ENCODE peak calls at places on chromosome 2, in five cellular contexts. N is IMR-90, J is A549, W is SK-N-SH, F is H9. T is an unnamed sample.
A peak's percentile ranks its signal among the peaks of the same experiment; 100 is the strongest.

GRCh38 chr2:180644709-180645108 is 335.7 kb upstream of the UBE2E3 start:
- DNase-seq in J (peak; percentile 32), F (no peak), N (peak; percentile 96), W (no peak), T (no peak)

GRCh38 chr2:112480540-112481049 is 1.4 kb upstream of the TTL start:
- DNase-seq in F (no peak), J (peak; percentile 53), N (no peak), W (peak; percentile 58), T (peak; percentile 10)

GRCh38 chr2:125516496-125517109 is 1139.4 kb upstream of the GYPC start:
- DNase-seq in J (peak; percentile 9), W (peak; percentile 19), F (peak; percentile 34), N (peak; percentile 1), T (peak; percentile 37)

GRCh38 chr2:44572196-44572900 is 210.6 kb downstream of the CAMKMT start:
- DNase-seq in J (peak; percentile 39), F (no peak), N (peak; percentile 12), W (no peak), T (no peak)

GRCh38 chr2:230922951-230923717 is 1.9 kb downstream of the GPR55 start:
- DNase-seq in N (no peak), W (no peak), F (peak; percentile 22), J (no peak), T (no peak)

GRCh38 chr2:236338495-236339184 is 74.4 kb upstream of the ASB18 start:
- DNase-seq in F (peak; percentile 57), J (no peak), W (no peak), N (no peak), T (peak; percentile 56)

GRCh38 chr2:241179894-241180293 is 8.6 kb upstream of the ANO7 start:
- DNase-seq in W (no peak), J (no peak), N (peak; percentile 36), F (no peak), T (no peak)

GRCh38 chr2:214465386-214466146 is 54.7 kb downstream of the VWC2L start:
- DNase-seq in N (peak; percentile 62), F (no peak), J (no peak), W (no peak), T (peak; percentile 28)

GRCh38 chr2:39499336-39499735 is 62.3 kb upstream of the MAP4K3 start:
- DNase-seq in F (no peak), J (no peak), N (no peak), W (no peak), T (no peak)

GRCh38 chr2:224930124-224930523 is 112.1 kb downstream of the DOCK10 start:
- DNase-seq in J (no peak), N (no peak), W (no peak), F (no peak), T (no peak)

GRCh38 chr2:5697554-5697953 is 5.4 kb downstream of the SOX11 start:
- DNase-seq in F (no peak), N (no peak), W (no peak), J (no peak), T (no peak)

GRCh38 chr2:218341381-218341780 is 15.3 kb upstream of the CATIP start:
- DNase-seq in J (no peak), N (no peak), W (no peak), F (no peak), T (no peak)

GRCh38 chr2:180124273-180124881 is 117.3 kb upstream of the CWC22 start:
- DNase-seq in F (peak; percentile 28), N (peak; percentile 67), W (peak; percentile 41), J (peak; percentile 53), T (peak; percentile 62)

GRCh38 chr2:24104110-24104650 is 19.0 kb downstream of the PFN4 start:
- DNase-seq in J (no peak), W (no peak), N (no peak), F (no peak), T (no peak)

GRCh38 chr2:131148426-131148825 is 43.3 kb downstream of the PLEKHB2 start:
- DNase-seq in J (peak; percentile 42), N (no peak), F (no peak), W (peak; percentile 58), T (no peak)

GRCh38 chr2:20855456-20855855 is 32.6 kb upstream of the LDAH start:
- DNase-seq in N (no peak), J (no peak), F (no peak), W (no peak), T (no peak)

DNA sequence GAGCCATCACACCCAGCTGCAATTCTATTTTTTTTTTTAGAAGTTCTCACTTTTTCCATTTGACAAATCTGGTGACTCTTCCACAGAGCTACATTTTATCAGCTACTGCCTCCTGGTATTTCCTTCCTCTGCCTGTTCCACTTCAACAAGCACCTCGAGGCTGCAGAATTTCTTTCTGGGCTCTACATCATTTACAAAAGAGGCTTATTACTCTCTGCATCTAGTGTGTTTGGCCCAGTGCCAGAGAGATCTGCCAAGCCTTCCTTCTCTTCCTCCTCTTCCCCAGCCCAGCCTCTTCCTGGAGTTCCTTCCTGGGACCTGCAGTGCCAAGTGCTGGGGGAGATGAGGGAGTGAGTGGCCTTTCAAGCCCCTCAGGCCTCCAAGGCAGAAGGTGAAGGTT is 119.6 kb upstream of the ITGA6 start:
- DNase-seq in F (no peak), W (no peak), N (no peak), J (no peak), T (no peak)
- H3K4me2 ChIP-seq in F (no peak overlapping the region), W (no peak overlapping the region), N (no peak overlapping the region), J (no peak overlapping the region), T (no peak overlapping the region)

GRCh38 chr2:222671259-222672067 is at the start of gene MOGAT1:
- DNase-seq in F (peak; percentile 84), J (no peak), N (no peak), W (peak; percentile 96), T (peak; percentile 48)
- TF ChIP-seq CTCF in F (peak; percentile 42), J (no peak), N (no peak), W (no peak), T (no peak)

DNA sequence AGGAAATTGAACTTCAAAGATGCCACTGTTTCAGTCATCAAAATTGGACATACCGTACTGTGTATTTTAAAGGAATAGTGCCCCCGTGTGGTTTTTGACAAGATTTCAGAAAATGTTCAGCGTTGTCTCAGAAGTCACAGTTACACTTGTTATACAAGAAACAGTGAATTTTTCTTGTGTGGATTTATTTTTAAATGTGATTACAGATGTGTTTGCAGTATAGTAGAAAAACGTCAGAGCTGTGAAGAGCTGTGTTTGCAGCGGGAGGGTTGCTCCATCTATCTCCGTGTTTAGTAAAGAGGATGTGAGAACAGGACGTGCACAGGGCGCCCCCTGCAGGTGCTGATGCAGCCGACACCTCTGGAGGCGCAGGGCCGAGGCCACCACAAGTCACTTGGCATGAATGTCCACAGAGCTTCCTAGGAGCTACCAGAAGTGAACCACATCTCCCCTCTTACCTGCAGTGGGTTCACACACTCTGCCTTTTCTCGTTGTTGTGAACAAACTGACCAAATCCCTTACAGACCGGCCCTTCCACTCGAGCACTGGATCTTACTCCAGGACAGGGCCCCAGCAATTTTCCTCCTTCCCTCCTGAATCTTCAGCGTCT is 73.1 kb downstream of the CACNB4 start:
- DNase-seq in F (peak; percentile 85), W (peak; percentile 72), J (peak; percentile 85), N (peak; percentile 63), T (peak; percentile 89)
- H3K4me2 ChIP-seq in F (peak overlapping the region; percentile 51), W (peak overlapping the region; percentile 41), J (peak overlapping the region; percentile 69), N (peak overlapping the region; percentile 74), T (peak overlapping the region; percentile 76)

DNA sequence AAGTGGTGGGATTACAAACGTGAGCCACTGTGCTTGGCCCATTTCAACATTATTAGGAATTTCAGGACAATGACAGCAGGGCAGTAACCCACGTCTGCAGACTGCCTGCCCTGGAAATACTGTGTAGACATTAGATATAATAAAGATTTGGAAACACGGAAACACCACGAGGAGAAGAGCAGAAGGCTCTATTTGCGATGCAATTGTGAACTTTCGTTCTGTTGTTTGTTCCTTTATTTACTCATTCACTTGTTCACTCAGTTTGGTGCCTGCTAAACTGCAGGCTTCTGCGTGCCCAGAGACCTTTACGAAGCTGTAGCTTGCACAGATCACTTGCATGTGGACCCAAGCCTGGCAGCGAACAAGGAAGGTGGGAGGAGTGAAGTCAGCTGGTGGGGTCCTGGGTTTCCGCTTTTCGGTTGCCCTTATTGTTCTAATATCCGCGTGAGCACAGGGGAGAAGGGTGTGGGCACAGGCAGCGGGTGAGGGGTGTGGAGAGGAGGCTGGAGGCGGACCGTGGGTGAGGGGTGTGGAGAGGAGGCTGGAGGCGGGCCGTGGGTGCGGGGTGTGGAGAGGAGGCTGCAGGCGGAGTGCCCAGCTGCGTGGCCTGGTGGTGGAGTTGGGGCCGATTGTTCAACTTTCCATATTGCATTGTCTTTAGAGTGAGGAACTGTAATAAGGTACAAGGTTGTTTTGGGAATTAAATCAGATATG is 3.4 kb downstream of the COLEC11 start:
- DNase-seq in J (no peak), F (no peak), W (no peak), N (no peak), T (no peak)
- TF ChIP-seq CTCF in J (no peak), F (no peak), W (no peak), N (no peak), T (no peak)

DNA sequence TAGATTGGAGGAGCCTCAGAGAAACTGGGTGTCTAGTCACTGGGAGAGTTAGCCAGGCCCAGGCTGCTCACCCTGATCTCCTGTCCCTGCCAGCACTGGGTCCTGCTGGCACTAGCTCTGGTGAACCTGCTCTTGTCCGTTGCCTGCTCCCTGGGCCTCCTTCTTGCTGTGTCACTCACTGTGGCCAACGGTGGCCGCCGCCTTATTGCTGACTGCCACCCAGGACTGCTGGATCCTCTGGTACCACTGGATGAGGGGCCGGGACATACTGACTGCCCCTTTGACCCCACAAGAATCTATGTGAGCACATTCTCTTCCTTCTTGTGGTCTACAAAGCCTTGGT is 771 bp downstream of the KRTCAP3 start:
- DNase-seq in W (no peak), F (peak; percentile 37), N (no peak), J (no peak), T (no peak)
- H3K4me2 ChIP-seq in W (no peak overlapping the region), F (peak overlapping the region; percentile 49), N (no peak overlapping the region), J (no peak overlapping the region), T (peak overlapping the region; percentile 79)

DNA sequence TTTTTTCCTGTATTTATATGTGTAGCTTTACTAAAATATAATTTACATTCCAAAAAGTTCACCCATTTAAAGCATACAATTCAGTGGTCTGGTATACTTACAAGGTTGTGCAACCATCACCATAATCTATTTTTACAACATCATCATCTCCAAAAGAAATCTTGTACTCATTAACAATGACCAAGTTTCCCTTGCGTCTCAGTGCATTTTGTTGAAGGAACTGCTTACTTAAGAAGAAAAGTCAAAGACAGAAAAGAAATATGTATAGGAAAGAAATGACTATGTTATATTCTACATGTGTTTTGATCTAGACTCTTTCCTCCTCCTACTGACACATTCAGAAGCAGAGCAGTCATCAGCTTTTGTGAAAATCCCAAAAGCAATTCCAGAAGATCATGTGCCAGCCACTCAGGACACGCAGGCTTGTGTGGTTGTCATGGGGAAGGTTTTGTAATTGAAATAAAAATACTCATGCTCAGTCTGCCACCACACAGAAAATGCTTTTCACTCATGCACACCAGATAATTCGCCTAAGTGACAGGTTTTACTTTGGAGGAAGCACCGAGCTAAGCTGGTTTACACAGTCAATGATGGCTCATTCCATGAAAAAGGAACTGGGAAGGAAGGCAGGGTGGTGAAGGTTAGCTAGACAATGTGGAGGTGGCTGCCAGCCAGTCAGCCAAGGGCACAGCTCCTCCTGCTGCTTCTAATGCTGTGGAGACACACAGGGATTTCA is 158.5 kb upstream of the REV1 start:
- DNase-seq in F (no peak), J (no peak), N (peak; percentile 86), W (no peak), T (no peak)
- TF ChIP-seq CTCF in F (no peak), J (no peak), N (no peak), W (no peak), T (no peak)